ENCODE peak calls at places on chromosomes 11 and 22, in seven cellular contexts. K, G, B, N, A, U and T are unnamed samples.

GRCh38 chr11:12529793-12530192 is 144.4 kb upstream of the TEAD1 start:
- DNase-seq in K (no peak), G (peak; percentile 72), B (no peak), N (no peak), A (no peak), U (no peak), T (no peak)

GRCh38 chr11:113818426-113818825 is 38.8 kb downstream of the CLDN25 start:
- DNase-seq in K (no peak), G (peak; percentile 4), B (no peak), N (no peak), A (no peak), U (no peak), T (no peak)

GRCh38 chr11:57646221-57646620 is 3.5 kb downstream of the YPEL4 start:
- DNase-seq in K (no peak), G (no peak), B (no peak), N (no peak), A (no peak), U (no peak), T (no peak)

GRCh38 chr22:29311468-29312217 is 3.9 kb downstream of the RASL10A start:
- DNase-seq in K (no peak), G (no peak), B (peak; percentile 67), N (peak; percentile 31), A (no peak), U (no peak), T (no peak)

GRCh38 chr11:79413258-79413657 is 27.6 kb downstream of the TENM4 start:
- DNase-seq in K (peak; percentile 68), G (peak; percentile 93), B (peak; percentile 53), N (no peak), A (peak; percentile 44), U (peak; percentile 46), T (peak; percentile 31)

GRCh38 chr11:91257593-91258170 is 966.9 kb upstream of the FAT3 start:
- DNase-seq in K (no peak), G (peak; percentile 11), B (no peak), N (no peak), A (no peak), U (no peak), T (no peak)

GRCh38 chr11:38416141-38416540 is 1818.1 kb upstream of the RAG2 start:
- DNase-seq in K (no peak), G (peak; percentile 29), B (no peak), N (no peak), A (no peak), U (no peak), T (no peak)

GRCh38 chr22:46637711-46638600 is 17.8 kb downstream of the GRAMD4 start:
- DNase-seq in K (no peak), G (no peak), B (no peak), N (no peak), A (no peak), U (no peak), T (no peak)

GRCh38 chr11:96162816-96163499 is 180.0 kb downstream of the MAML2 start:
- DNase-seq in K (no peak), G (peak; percentile 96), B (no peak), N (no peak), A (no peak), U (no peak), T (no peak)

GRCh38 chr11:94558932-94559331 is 8.2 kb upstream of the PIWIL4 start:
- DNase-seq in K (no peak), G (no peak), B (no peak), N (no peak), A (no peak), U (no peak), T (no peak)

GRCh38 chr22:48670747-48671146 is 1156.9 kb downstream of the BRD1 start:
- DNase-seq in K (no peak), G (no peak), B (no peak), N (no peak), A (no peak), U (no peak), T (no peak)

GRCh38 chr11:46457659-46458058 is 66.1 kb upstream of the CHRM4 start:
- DNase-seq in K (peak; percentile 86), G (peak; percentile 19), B (no peak), N (no peak), A (no peak), U (no peak), T (no peak)

GRCh38 chr22:23258826-23259170 is 78.5 kb downstream of the BCR start:
- DNase-seq in K (no peak), G (no peak), B (no peak), N (no peak), A (no peak), U (no peak), T (no peak)

GRCh38 chr22:34296456-34296855 is 376.2 kb upstream of the LARGE1 start:
- DNase-seq in K (no peak), G (no peak), B (no peak), N (no peak), A (no peak), U (no peak), T (no peak)

GRCh38 chr11:70707821-70708220 is 309.5 kb downstream of the CTTN start:
- DNase-seq in K (peak; percentile 48), G (no peak), B (no peak), N (no peak), A (no peak), U (no peak), T (no peak)

GRCh38 chr11:30172872-30173271 is 57.9 kb upstream of the FSHB start:
- DNase-seq in K (no peak), G (no peak), B (no peak), N (no peak), A (no peak), U (no peak), T (no peak)

GRCh38 chr22:30178180-30179126 is 68.1 kb downstream of the LIF start:
- DNase-seq in K (no peak), G (no peak), B (no peak), N (no peak), A (no peak), U (no peak), T (no peak)

GRCh38 chr11:45859661-45860140 is 12.4 kb downstream of the CRY2 start:
- DNase-seq in K (peak; percentile 95), G (peak; percentile 99), B (peak; percentile 93), N (no peak), A (peak; percentile 46), U (peak; percentile 65), T (no peak)

GRCh38 chr11:31582697-31583096 is 73.1 kb downstream of the ELP4 start:
- DNase-seq in K (no peak), G (no peak), B (no peak), N (peak; percentile 8), A (peak; percentile 17), U (no peak), T (no peak)

GRCh38 chr11:70542811-70543210 is 144.5 kb downstream of the CTTN start:
- DNase-seq in K (no peak), G (no peak), B (no peak), N (no peak), A (no peak), U (no peak), T (no peak)

GRCh38 chr22:44824271-44824670 is 71.9 kb downstream of the ARHGAP8 start:
- DNase-seq in K (no peak), G (no peak), B (no peak), N (no peak), A (no peak), U (no peak), T (no peak)

GRCh38 chr11:105975128-105975527 is 46.9 kb downstream of the MSANTD4 start:
- DNase-seq in K (no peak), G (peak; percentile 38), B (no peak), N (no peak), A (no peak), U (no peak), T (no peak)

GRCh38 chr11:70353329-70353728 is 45.0 kb upstream of the CTTN start:
- DNase-seq in K (no peak), G (no peak), B (no peak), N (no peak), A (no peak), U (no peak), T (no peak)

GRCh38 chr11:36748856-36749255 is 150.8 kb upstream of the RAG2 start:
- DNase-seq in K (no peak), G (no peak), B (no peak), N (no peak), A (no peak), U (no peak), T (no peak)

GRCh38 chr11:57324154-57324885 is 432 bp downstream of the TNKS1BP1 start:
- DNase-seq in K (peak; percentile 80), G (peak; percentile 68), B (no peak), N (peak; percentile 71), A (peak; percentile 72), U (peak; percentile 76), T (peak; percentile 74)

GRCh38 chr11:113690619-113691569 is 15.2 kb downstream of the TMPRSS5 start:
- DNase-seq in K (peak; percentile 84), G (peak; percentile 44), B (no peak), N (peak; percentile 61), A (peak; percentile 81), U (no peak), T (peak; percentile 24)

GRCh38 chr22:25777870-25778269 is 35.9 kb downstream of the MYO18B start:
- DNase-seq in K (no peak), G (peak; percentile 58), B (no peak), N (peak; percentile 66), A (no peak), U (no peak), T (peak; percentile 14)
- TF ChIP-seq CTCF in K (peak; percentile 22), G (peak; percentile 55), B (no peak), N (peak; percentile 2), A (no peak), U (no peak), T (peak; percentile 42)

GRCh38 chr22:19965771-19966709 is 24.4 kb upstream of the TXNRD2 start:
- DNase-seq in K (no peak), G (no peak), B (no peak), N (no peak), A (peak; percentile 68), U (no peak), T (peak; percentile 51)
- TF ChIP-seq CTCF in K (peak; percentile 21), G (peak; percentile 48), B (no peak), N (peak; percentile 4), A (peak; percentile 51), U (no peak), T (peak; percentile 59)

GRCh38 chr22:50440544-50441249 is 34.1 kb downstream of the SBF1 start:
- DNase-seq in K (peak; percentile 65), G (no peak), B (no peak), N (no peak), A (no peak), U (no peak), T (no peak)
- TF ChIP-seq CTCF in K (no peak), G (no peak), B (no peak), N (no peak), A (no peak), U (no peak), T (no peak)

GRCh38 chr11:117616979-117617378 is 180.0 kb downstream of the DSCAML1 start:
- DNase-seq in K (peak; percentile 13), G (no peak), B (no peak), N (no peak), A (no peak), U (no peak), T (no peak)

GRCh38 chr11:117620659-117621058 is 176.4 kb downstream of the DSCAML1 start:
- DNase-seq in K (no peak), G (no peak), B (no peak), N (no peak), A (no peak), U (no peak), T (no peak)

GRCh38 chr11:117618273-117618672 is 178.7 kb downstream of the DSCAML1 start:
- DNase-seq in K (peak; percentile 0), G (no peak), B (no peak), N (no peak), A (no peak), U (no peak), T (no peak)

GRCh38 chr11:117620131-117620530 is 176.9 kb downstream of the DSCAML1 start:
- DNase-seq in K (peak; percentile 17), G (no peak), B (no peak), N (no peak), A (no peak), U (no peak), T (no peak)

GRCh38 chr11:117618956-117619355 is 178.1 kb downstream of the DSCAML1 start:
- DNase-seq in K (peak; percentile 32), G (no peak), B (no peak), N (no peak), A (peak; percentile 59), U (no peak), T (no peak)
- TF ChIP-seq CTCF in K (no peak), G (no peak), B (no peak), N (no peak), A (no peak), U (no peak), T (peak; percentile 17)